ENCODE peak calls at places on chromosomes 2 and 18, in eight cellular contexts. One of them, this sample, is unnamed.
A peak's percentile ranks its signal among the peaks of the same experiment; 100 is the strongest.

GRCh38 chr2:170465241-170465640 is 249.9 kb upstream of the SP5 start:
- DNase-seq in naive thymus-derived CD4-positive, alpha-beta T cell: no peak
- DNase-seq in body of pancreas: no peak
- DNase-seq in mucosa of descending colon: no peak
- DNase-seq in stimulated activated CD8-positive, alpha-beta memory T cell treated with anti-CD3 and anti-CD28 coated beads, Interleukin-7, amount 100 ng/mL, for 1 hour: no peak
- DNase-seq in amygdala: no peak
- DNase-seq in activated T-cell treated with anti-CD3 and anti-CD28 coated beads, Interleukin-2, amount 50 U/mL, for 48 hours: no peak
- DNase-seq in 8988T: no peak
- DNase-seq in this sample: no peak

GRCh38 chr2:83782122-83782521 is 677.0 kb downstream of the SUCLG1 start:
- DNase-seq in naive thymus-derived CD4-positive, alpha-beta T cell: no peak
- DNase-seq in body of pancreas: no peak
- DNase-seq in mucosa of descending colon: no peak
- DNase-seq in stimulated activated CD8-positive, alpha-beta memory T cell treated with anti-CD3 and anti-CD28 coated beads, Interleukin-7, amount 100 ng/mL, for 1 hour: no peak
- DNase-seq in amygdala: no peak
- DNase-seq in activated T-cell treated with anti-CD3 and anti-CD28 coated beads, Interleukin-2, amount 50 U/mL, for 48 hours: no peak
- DNase-seq in 8988T: no peak
- DNase-seq in this sample: no peak

GRCh38 chr2:39476524-39476923 is 39.4 kb upstream of the MAP4K3 start:
- DNase-seq in naive thymus-derived CD4-positive, alpha-beta T cell: no peak
- DNase-seq in body of pancreas: no peak
- DNase-seq in mucosa of descending colon: no peak
- DNase-seq in stimulated activated CD8-positive, alpha-beta memory T cell treated with anti-CD3 and anti-CD28 coated beads, Interleukin-7, amount 100 ng/mL, for 1 hour: no peak
- DNase-seq in amygdala: no peak
- DNase-seq in activated T-cell treated with anti-CD3 and anti-CD28 coated beads, Interleukin-2, amount 50 U/mL, for 48 hours: no peak
- DNase-seq in 8988T: no peak
- DNase-seq in this sample: peak; percentile 44

GRCh38 chr2:240259924-240260529 is 119.6 kb upstream of the OTOS start:
- DNase-seq in naive thymus-derived CD4-positive, alpha-beta T cell: no peak
- DNase-seq in body of pancreas: no peak
- DNase-seq in mucosa of descending colon: no peak
- DNase-seq in stimulated activated CD8-positive, alpha-beta memory T cell treated with anti-CD3 and anti-CD28 coated beads, Interleukin-7, amount 100 ng/mL, for 1 hour: no peak
- DNase-seq in amygdala: no peak
- DNase-seq in activated T-cell treated with anti-CD3 and anti-CD28 coated beads, Interleukin-2, amount 50 U/mL, for 48 hours: no peak
- DNase-seq in 8988T: no peak
- DNase-seq in this sample: no peak

GRCh38 chr18:48719988-48720654 is 181.3 kb downstream of the CTIF start:
- DNase-seq in naive thymus-derived CD4-positive, alpha-beta T cell: no peak
- DNase-seq in body of pancreas: no peak
- DNase-seq in mucosa of descending colon: no peak
- DNase-seq in stimulated activated CD8-positive, alpha-beta memory T cell treated with anti-CD3 and anti-CD28 coated beads, Interleukin-7, amount 100 ng/mL, for 1 hour: no peak
- DNase-seq in amygdala: no peak
- DNase-seq in activated T-cell treated with anti-CD3 and anti-CD28 coated beads, Interleukin-2, amount 50 U/mL, for 48 hours: no peak
- DNase-seq in 8988T: no peak
- DNase-seq in this sample: no peak

GRCh38 chr2:104784264-104784663 is 69.7 kb upstream of the POU3F3 start:
- DNase-seq in naive thymus-derived CD4-positive, alpha-beta T cell: no peak
- DNase-seq in body of pancreas: no peak
- DNase-seq in mucosa of descending colon: no peak
- DNase-seq in stimulated activated CD8-positive, alpha-beta memory T cell treated with anti-CD3 and anti-CD28 coated beads, Interleukin-7, amount 100 ng/mL, for 1 hour: no peak
- DNase-seq in amygdala: no peak
- DNase-seq in activated T-cell treated with anti-CD3 and anti-CD28 coated beads, Interleukin-2, amount 50 U/mL, for 48 hours: no peak
- DNase-seq in 8988T: no peak
- DNase-seq in this sample: no peak

GRCh38 chr2:105454801-105455485 is 56.1 kb upstream of the FHL2 start:
- DNase-seq in naive thymus-derived CD4-positive, alpha-beta T cell: no peak
- DNase-seq in body of pancreas: peak; percentile 28
- DNase-seq in mucosa of descending colon: peak; percentile 67
- DNase-seq in stimulated activated CD8-positive, alpha-beta memory T cell treated with anti-CD3 and anti-CD28 coated beads, Interleukin-7, amount 100 ng/mL, for 1 hour: no peak
- DNase-seq in amygdala: no peak
- DNase-seq in activated T-cell treated with anti-CD3 and anti-CD28 coated beads, Interleukin-2, amount 50 U/mL, for 48 hours: no peak
- DNase-seq in 8988T: no peak
- DNase-seq in this sample: no peak

GRCh38 chr2:5389740-5390139 is 302.4 kb upstream of the SOX11 start:
- DNase-seq in naive thymus-derived CD4-positive, alpha-beta T cell: no peak
- DNase-seq in body of pancreas: no peak
- DNase-seq in mucosa of descending colon: no peak
- DNase-seq in stimulated activated CD8-positive, alpha-beta memory T cell treated with anti-CD3 and anti-CD28 coated beads, Interleukin-7, amount 100 ng/mL, for 1 hour: no peak
- DNase-seq in amygdala: no peak
- DNase-seq in activated T-cell treated with anti-CD3 and anti-CD28 coated beads, Interleukin-2, amount 50 U/mL, for 48 hours: no peak
- DNase-seq in 8988T: no peak
- DNase-seq in this sample: no peak

GRCh38 chr2:85956647-85957039 is 67.9 kb upstream of the ST3GAL5 start:
- DNase-seq in naive thymus-derived CD4-positive, alpha-beta T cell: no peak
- DNase-seq in body of pancreas: no peak
- DNase-seq in mucosa of descending colon: no peak
- DNase-seq in stimulated activated CD8-positive, alpha-beta memory T cell treated with anti-CD3 and anti-CD28 coated beads, Interleukin-7, amount 100 ng/mL, for 1 hour: no peak
- DNase-seq in amygdala: no peak
- DNase-seq in activated T-cell treated with anti-CD3 and anti-CD28 coated beads, Interleukin-2, amount 50 U/mL, for 48 hours: no peak
- DNase-seq in 8988T: no peak
- DNase-seq in this sample: no peak

GRCh38 chr2:9478526-9478925 is 4.2 kb downstream of the IAH1 start:
- DNase-seq in naive thymus-derived CD4-positive, alpha-beta T cell: no peak
- DNase-seq in body of pancreas: no peak
- DNase-seq in mucosa of descending colon: no peak
- DNase-seq in stimulated activated CD8-positive, alpha-beta memory T cell treated with anti-CD3 and anti-CD28 coated beads, Interleukin-7, amount 100 ng/mL, for 1 hour: no peak
- DNase-seq in amygdala: no peak
- DNase-seq in activated T-cell treated with anti-CD3 and anti-CD28 coated beads, Interleukin-2, amount 50 U/mL, for 48 hours: no peak
- DNase-seq in 8988T: no peak
- DNase-seq in this sample: no peak

GRCh38 chr2:26922638-26923466 is 47.6 kb upstream of the MAPRE3 start:
- DNase-seq in naive thymus-derived CD4-positive, alpha-beta T cell: no peak
- DNase-seq in body of pancreas: peak; percentile 66
- DNase-seq in mucosa of descending colon: peak; percentile 53
- DNase-seq in stimulated activated CD8-positive, alpha-beta memory T cell treated with anti-CD3 and anti-CD28 coated beads, Interleukin-7, amount 100 ng/mL, for 1 hour: no peak
- DNase-seq in amygdala: peak; percentile 59
- DNase-seq in activated T-cell treated with anti-CD3 and anti-CD28 coated beads, Interleukin-2, amount 50 U/mL, for 48 hours: peak; percentile 55
- DNase-seq in 8988T: peak; percentile 71
- DNase-seq in this sample: peak; percentile 71

GRCh38 chr2:159053186-159054031 is 85.0 kb downstream of the TANC1 start:
- DNase-seq in naive thymus-derived CD4-positive, alpha-beta T cell: no peak
- DNase-seq in body of pancreas: no peak
- DNase-seq in mucosa of descending colon: no peak
- DNase-seq in stimulated activated CD8-positive, alpha-beta memory T cell treated with anti-CD3 and anti-CD28 coated beads, Interleukin-7, amount 100 ng/mL, for 1 hour: no peak
- DNase-seq in amygdala: no peak
- DNase-seq in activated T-cell treated with anti-CD3 and anti-CD28 coated beads, Interleukin-2, amount 50 U/mL, for 48 hours: no peak
- DNase-seq in 8988T: no peak
- DNase-seq in this sample: no peak

GRCh38 chr2:83516503-83516902 is 942.6 kb downstream of the SUCLG1 start:
- DNase-seq in naive thymus-derived CD4-positive, alpha-beta T cell: no peak
- DNase-seq in body of pancreas: no peak
- DNase-seq in mucosa of descending colon: no peak
- DNase-seq in stimulated activated CD8-positive, alpha-beta memory T cell treated with anti-CD3 and anti-CD28 coated beads, Interleukin-7, amount 100 ng/mL, for 1 hour: no peak
- DNase-seq in amygdala: no peak
- DNase-seq in activated T-cell treated with anti-CD3 and anti-CD28 coated beads, Interleukin-2, amount 50 U/mL, for 48 hours: no peak
- DNase-seq in 8988T: no peak
- DNase-seq in this sample: no peak

GRCh38 chr2:202750778-202751427 is 116.1 kb downstream of the FAM117B start:
- DNase-seq in naive thymus-derived CD4-positive, alpha-beta T cell: no peak
- DNase-seq in body of pancreas: no peak
- DNase-seq in mucosa of descending colon: no peak
- DNase-seq in stimulated activated CD8-positive, alpha-beta memory T cell treated with anti-CD3 and anti-CD28 coated beads, Interleukin-7, amount 100 ng/mL, for 1 hour: no peak
- DNase-seq in amygdala: no peak
- DNase-seq in activated T-cell treated with anti-CD3 and anti-CD28 coated beads, Interleukin-2, amount 50 U/mL, for 48 hours: no peak
- DNase-seq in 8988T: no peak
- DNase-seq in this sample: no peak